ENCODE peak calls at places on chromosomes 11 and 22, in seven cellular contexts. R, Y, P, M, G, U and L are unnamed samples.

GRCh38 chr11:36333897-36334296 is 37.8 kb downstream of the PRR5L start:
- DNase-seq in R (no peak), Y (no peak), P (no peak), U (no peak), G (peak), M (peak), L (no peak)

GRCh38 chr22:46156031-46156430 is 5.7 kb downstream of the PPARA start:
- DNase-seq in Y (no peak), M (no peak), R (no peak), P (no peak), U (no peak), G (no peak), L (no peak)

GRCh38 chr11:123452799-123453198 is 22.7 kb downstream of the GRAMD1B start:
- DNase-seq in G (no peak), M (no peak), Y (no peak), P (no peak), U (no peak), R (no peak), L (no peak)

GRCh38 chr22:39363751-39364484 is 14.1 kb downstream of the SYNGR1 start:
- DNase-seq in P (no peak), R (no peak), U (no peak), G (no peak), M (no peak), Y (no peak), L (no peak)

GRCh38 chr11:89168396-89168795 is 9.3 kb upstream of the TYR start:
- DNase-seq in G (no peak), U (no peak), P (no peak), R (no peak), M (no peak), Y (no peak), L (no peak)

GRCh38 chr11:73950869-73951710 is at the start of gene DNAJB13:
- DNase-seq in U (no peak), P (no peak), Y (no peak), G (peak), R (peak), M (no peak), L (peak)

GRCh38 chr22:28438183-28438778 is 241.4 kb downstream of the TTC28 start:
- DNase-seq in P (no peak), M (no peak), Y (no peak), U (no peak), G (no peak), R (no peak), L (no peak)

GRCh38 chr11:130601141-130601540 is 152.7 kb downstream of the ADAMTS15 start:
- DNase-seq in P (no peak), R (peak), M (peak), G (peak), Y (no peak), U (peak), L (no peak)

GRCh38 chr11:114606003-114606801 is 10.6 kb upstream of the NXPE4 start:
- DNase-seq in U (no peak), G (no peak), R (no peak), P (no peak), Y (no peak), M (peak), L (no peak)

GRCh38 chr11:74611369-74611861 is 19.0 kb downstream of the POLD3 start:
- DNase-seq in P (peak), U (no peak), M (no peak), G (peak), Y (no peak), R (no peak), L (no peak)

GRCh38 chr11:63745304-63746170 is 23.0 kb downstream of the ZFTA start:
- DNase-seq in R (no peak), P (no peak), M (no peak), Y (no peak), U (no peak), G (no peak), L (no peak)

GRCh38 chr11:48058777-48059176 is 78.4 kb downstream of the PTPRJ start:
- DNase-seq in Y (no peak), M (no peak), P (no peak), R (no peak), G (no peak), U (no peak), L (peak)

GRCh38 chr11:10579700-10580099 is 11.2 kb upstream of the LYVE1 start:
- DNase-seq in P (no peak), M (no peak), R (no peak), G (no peak), Y (no peak), U (no peak), L (no peak)

GRCh38 chr11:85752890-85753581 is 57.9 kb downstream of the SYTL2 start:
- DNase-seq in P (no peak), U (no peak), Y (no peak), R (peak), M (no peak), G (no peak), L (no peak)

GRCh38 chr11:71367756-71368155 is 80.4 kb downstream of the DHCR7 start:
- DNase-seq in Y (no peak), U (no peak), G (no peak), P (no peak), M (no peak), R (no peak), L (no peak)

GRCh38 chr11:69504127-69504526 is 22.7 kb downstream of the LINC01488 start:
- DNase-seq in R (no peak), Y (no peak), P (no peak), G (no peak), M (no peak), U (no peak), L (no peak)

GRCh38 chr22:47474464-47474863 is 712.0 kb downstream of the TBC1D22A start:
- DNase-seq in P (no peak), M (peak), Y (no peak), U (no peak), R (no peak), G (no peak), L (no peak)

GRCh38 chr11:45847908-45848316 is 637 bp downstream of the CRY2 start:
- DNase-seq in P (no peak), Y (no peak), M (no peak), U (peak), R (peak), G (peak), L (peak)

GRCh38 chr11:133238455-133238854 is 293.8 kb downstream of the OPCML start:
- DNase-seq in M (no peak), U (no peak), P (no peak), G (no peak), Y (no peak), R (no peak), L (no peak)

GRCh38 chr11:106627694-106628093 is 390.6 kb downstream of the GUCY1A2 start:
- DNase-seq in R (no peak), G (no peak), U (no peak), M (no peak), Y (no peak), P (no peak), L (no peak)

GRCh38 chr11:128563942-128564641 is 23.3 kb downstream of the ETS1 start:
- DNase-seq in U (no peak), Y (no peak), R (no peak), M (no peak), G (no peak), P (no peak), L (no peak)

GRCh38 chr11:74989269-74989655 is 529 bp downstream of the NEU3 start:
- DNase-seq in Y (no peak), M (no peak), G (peak), R (no peak), U (no peak), P (no peak), L (no peak)

GRCh38 chr22:36301851-36302250 is 48.9 kb downstream of the APOL1 start:
- DNase-seq in M (no peak), Y (no peak), U (no peak), R (no peak), G (no peak), P (no peak), L (no peak)

GRCh38 chr11:36009469-36009868 is 65.6 kb downstream of the LDLRAD3 start:
- DNase-seq in G (no peak), Y (no peak), U (no peak), M (no peak), P (no peak), R (no peak), L (no peak)

GRCh38 chr11:68677432-68677831 is 6.9 kb upstream of the GAL start:
- DNase-seq in U (no peak), R (no peak), P (peak), G (peak), M (no peak), Y (peak), L (no peak)

GRCh38 chr11:7547687-7548086 is 33.9 kb downstream of the PPFIBP2 start:
- DNase-seq in Y (no peak), G (no peak), P (no peak), M (no peak), R (no peak), U (no peak), L (no peak)

GRCh38 chr11:64351136-64351631 is 7.8 kb upstream of the RPS6KA4 start:
- DNase-seq in U (no peak), R (no peak), M (no peak), Y (no peak), P (no peak), G (no peak), L (no peak)

GRCh38 chr11:66727883-66728759 is 895 bp downstream of the SPTBN2 start:
- DNase-seq in P (no peak), R (peak), U (no peak), Y (no peak), M (no peak), G (peak), L (no peak)

GRCh38 chr11:104254347-104254746 is 90.4 kb upstream of the PDGFD start:
- DNase-seq in U (no peak), Y (peak), G (peak), P (no peak), M (no peak), R (no peak), L (no peak)

GRCh38 chr22:32660292-32660691 is 141.2 kb upstream of the TIMP3 start:
- DNase-seq in Y (peak), M (no peak), U (no peak), P (peak), G (peak), R (peak), L (peak)

GRCh38 chr22:43488937-43489336 is 77.1 kb downstream of the MPPED1 start:
- DNase-seq in R (no peak), G (no peak), M (no peak), P (no peak), Y (no peak), U (no peak), L (no peak)
- TF ChIP-seq POLR2AphosphoS5 in R (no peak), G (no peak), M (no peak), P (no peak), Y (no peak), U (no peak), L (no peak)

GRCh38 chr22:19576460-19577421 is 52.5 kb upstream of the CLDN5 start:
- DNase-seq in U (no peak), M (no peak), G (peak), R (no peak), Y (no peak), P (no peak), L (no peak)
- TF ChIP-seq CTCF in U (no peak), M (no peak), G (no peak), R (no peak), Y (peak), P (no peak), L (no peak)

GRCh38 chr22:43945632-43946390 is 9.4 kb upstream of the SAMM50 start:
- DNase-seq in U (no peak), G (peak), R (peak), M (no peak), P (no peak), Y (no peak), L (peak)

GRCh38 chr22:43946391-43946680 is 8.9 kb upstream of the SAMM50 start:
- DNase-seq in M (no peak), U (no peak), Y (no peak), G (no peak), P (no peak), R (no peak), L (no peak)

GRCh38 chr22:43941449-43941848 is 13.8 kb upstream of the SAMM50 start:
- DNase-seq in M (no peak), U (no peak), P (no peak), R (no peak), G (no peak), Y (no peak), L (no peak)

GRCh38 chr22:43948836-43949235 is 6.4 kb upstream of the SAMM50 start:
- DNase-seq in P (no peak), Y (no peak), R (no peak), M (no peak), U (no peak), G (no peak), L (no peak)

DNA sequence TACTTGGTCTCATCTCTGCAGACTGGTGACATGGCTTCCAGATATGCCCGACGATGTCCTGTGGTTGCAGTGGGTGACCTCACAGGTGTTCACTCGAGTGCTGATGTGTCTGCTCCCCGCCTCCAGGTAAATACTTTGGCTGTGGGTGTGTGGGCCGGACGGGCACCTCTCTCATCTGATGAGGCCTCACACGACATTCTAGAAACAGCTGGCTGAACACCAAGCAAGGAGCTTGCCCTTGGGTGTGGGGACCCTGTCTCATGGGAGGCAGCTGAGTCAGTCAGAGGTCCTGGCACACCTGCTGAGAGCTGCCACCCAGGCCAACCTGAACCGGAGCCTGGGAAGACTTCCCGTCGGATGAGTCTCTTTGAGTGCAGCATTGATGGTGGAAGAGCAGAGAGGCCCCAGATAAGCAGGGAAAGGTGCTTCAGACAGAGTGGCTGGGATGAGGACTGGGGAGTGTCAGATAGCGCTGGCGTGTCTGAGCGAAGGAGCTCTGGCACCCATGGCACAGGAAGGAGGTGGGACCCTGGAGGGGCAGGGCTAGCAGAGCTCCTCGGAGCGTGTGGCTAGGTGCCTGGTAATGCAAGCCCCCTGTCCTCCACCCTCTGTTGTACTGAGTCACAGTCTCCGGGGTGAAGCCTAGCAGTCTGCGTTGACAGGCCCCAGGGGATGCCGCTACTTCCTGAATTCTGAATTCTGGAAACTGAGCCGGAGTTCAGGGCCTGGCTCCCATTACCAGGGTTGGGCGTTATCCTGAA is 10.4 kb upstream of the SAMM50 start:
- DNase-seq in M (no peak), U (no peak), P (no peak), G (no peak), Y (no peak), R (no peak), L (no peak)
- H3K27ac ChIP-seq in M (no peak), U (no peak), P (no peak), G (no peak), Y (no peak), R (no peak), L (no peak)

GRCh38 chr11:112298535-112298934 is 37.9 kb upstream of the PLET1 start:
- DNase-seq in G (no peak), M (no peak), R (no peak), P (no peak), U (no peak), Y (no peak), L (no peak)
- TF ChIP-seq POLR2AphosphoS5 in G (no peak), M (no peak), R (no peak), P (no peak), U (no peak), Y (no peak), L (no peak)

GRCh38 chr11:94546886-94547285 is 3.2 kb downstream of the FUT4 start:
- DNase-seq in G (no peak), M (no peak), P (no peak), R (peak), Y (no peak), U (no peak), L (no peak)
- TF ChIP-seq CTCF in G (no peak), M (no peak), P (peak), R (no peak), Y (no peak), U (no peak), L (no peak)

DNA sequence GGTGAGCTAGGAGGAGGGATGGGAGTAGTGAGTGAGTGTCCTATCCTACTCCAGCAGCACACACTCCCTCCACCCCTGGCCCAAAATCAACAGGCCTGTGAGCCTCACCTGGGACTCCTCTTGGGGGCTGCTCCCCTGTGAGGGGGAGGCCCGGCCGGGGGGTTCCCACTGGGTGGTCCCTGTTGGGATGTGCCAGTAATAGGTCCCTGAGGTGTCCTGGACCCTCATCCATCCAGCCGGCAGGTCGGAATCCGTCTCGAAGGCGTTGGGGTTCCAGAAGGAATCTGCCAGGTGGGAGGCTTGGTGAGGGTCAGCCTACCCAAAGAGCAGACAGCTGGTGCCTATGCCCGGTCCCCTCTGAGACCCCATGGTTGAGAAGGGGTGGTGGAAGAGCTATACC is 13.3 kb downstream of the SMPD1 start:
- DNase-seq in Y (no peak), G (no peak), M (no peak), U (no peak), P (no peak), R (no peak), L (no peak)
- H3K27ac ChIP-seq in Y (no peak), G (no peak), M (no peak), U (no peak), P (no peak), R (no peak), L (no peak)

GRCh38 chr11:61785837-61786402 is 6.5 kb downstream of the TMEM258 start:
- DNase-seq in M (no peak), P (no peak), U (no peak), Y (no peak), G (no peak), R (no peak), L (no peak)
- TF ChIP-seq POLR2AphosphoS5 in M (no peak), P (no peak), U (no peak), Y (no peak), G (no peak), R (no peak), L (no peak)